ENCODE peak calls at places on chromosomes 2 and 18, in six cellular contexts. F is breast epithelium, N is A549, Y is GM06990, L is fibroblast of lung, B is chondrocyte. O is an unnamed sample.

GRCh38 chr2:120566331-120567035 is 169.2 kb upstream of the GLI2 start:
- DNase-seq in F (peak; percentile 76), B (peak; percentile 57), L (peak; percentile 89), N (no peak), Y (no peak), O (peak; percentile 60)

GRCh38 chr2:212408524-212408923 is 130.1 kb downstream of the ERBB4 start:
- DNase-seq in Y (no peak), L (no peak), B (no peak), N (no peak), F (no peak), O (no peak)

GRCh38 chr2:238835726-238836301 is 12.1 kb upstream of the TWIST2 start:
- DNase-seq in B (no peak), L (no peak), N (no peak), F (no peak), Y (no peak), O (no peak)

GRCh38 chr2:221075203-221075602 is 496.9 kb downstream of the EPHA4 start:
- DNase-seq in N (no peak), L (peak; percentile 56), B (no peak), Y (no peak), F (no peak), O (no peak)

GRCh38 chr2:30349691-30350090 is 97.4 kb upstream of the LCLAT1 start:
- DNase-seq in F (no peak), B (no peak), L (no peak), Y (no peak), N (no peak), O (no peak)

GRCh38 chr2:218432676-218433365 is 13.9 kb downstream of the VIL1 start:
- DNase-seq in F (no peak), B (peak; percentile 38), L (no peak), Y (no peak), N (no peak), O (peak; percentile 41)

GRCh38 chr2:20196053-20196880 is 28.7 kb downstream of the SDC1 start:
- DNase-seq in N (no peak), L (no peak), B (no peak), Y (no peak), F (peak; percentile 67), O (no peak)

GRCh38 chr18:61528961-61529360 is 195.7 kb downstream of the CDH20 start:
- DNase-seq in L (no peak), B (no peak), F (no peak), Y (no peak), N (no peak), O (no peak)

GRCh38 chr2:157789933-157790511 is 86.1 kb downstream of the ACVR1 start:
- DNase-seq in L (peak; percentile 26), N (no peak), F (peak; percentile 51), B (no peak), Y (no peak), O (peak; percentile 57)

GRCh38 chr2:233380132-233381012 is 26.1 kb downstream of the DGKD start:
- DNase-seq in F (no peak), B (no peak), N (no peak), Y (no peak), L (no peak), O (no peak)

GRCh38 chr18:62329676-62330454 is 4.8 kb downstream of the TNFRSF11A start:
- DNase-seq in Y (no peak), L (peak; percentile 51), N (no peak), B (no peak), F (no peak), O (no peak)

GRCh38 chr2:237934186-237934585 is 32.6 kb upstream of the UBE2F start:
- DNase-seq in F (no peak), Y (no peak), L (no peak), N (no peak), B (no peak), O (no peak)

GRCh38 chr18:26119246-26119645 is 14.4 kb upstream of the PSMA8 start:
- DNase-seq in N (no peak), L (no peak), B (no peak), F (no peak), Y (no peak), O (no peak)

GRCh38 chr2:28447943-28448737 is 47.7 kb upstream of the PLB1 start:
- DNase-seq in N (no peak), Y (no peak), F (no peak), L (peak; percentile 90), B (no peak), O (peak; percentile 62)

GRCh38 chr18:68840554-68841263 is 42.8 kb downstream of the CCDC102B start:
- DNase-seq in N (peak; percentile 0), L (peak; percentile 96), Y (no peak), B (no peak), F (no peak), O (no peak)

GRCh38 chr18:48336332-48336731 is 72.9 kb downstream of the ZBTB7C start:
- DNase-seq in N (no peak), F (no peak), B (no peak), L (no peak), Y (no peak), O (no peak)

GRCh38 chr2:26099933-26100332 is 66.0 kb downstream of the RAB10 start:
- DNase-seq in F (no peak), Y (no peak), L (no peak), N (no peak), B (no peak), O (no peak)

GRCh38 chr2:31828891-31829290 is 181.9 kb downstream of the MEMO1 start:
- DNase-seq in L (no peak), F (no peak), N (no peak), Y (no peak), B (no peak), O (no peak)

GRCh38 chr2:196170681-196171247 is 614 bp downstream of the STK17B start:
- DNase-seq in Y (peak; percentile 65), N (no peak), F (peak; percentile 51), L (peak; percentile 78), B (peak; percentile 87), O (no peak)

GRCh38 chr2:212863185-212863588 is 288.2 kb downstream of the IKZF2 start:
- DNase-seq in Y (peak; percentile 25), L (peak; percentile 38), F (no peak), B (no peak), N (no peak), O (no peak)

GRCh38 chr2:75424936-75425619 is 135.7 kb downstream of the EVA1A start:
- DNase-seq in Y (no peak), F (no peak), B (no peak), N (no peak), L (peak; percentile 3), O (no peak)

GRCh38 chr2:191064590-191064989 is 50.6 kb upstream of the STAT1 start:
- DNase-seq in L (no peak), Y (no peak), F (no peak), N (no peak), B (no peak), O (no peak)

GRCh38 chr2:98899041-98899702 is 36.9 kb downstream of the CRACDL start:
- DNase-seq in F (no peak), L (no peak), B (no peak), N (no peak), Y (no peak), O (no peak)

GRCh38 chr2:151945602-151946001 is 117.4 kb upstream of the ARL5A start:
- DNase-seq in N (no peak), L (no peak), Y (no peak), B (no peak), F (no peak), O (no peak)

GRCh38 chr2:151945186-151945585 is 117.0 kb upstream of the ARL5A start:
- DNase-seq in N (no peak), L (no peak), F (no peak), B (no peak), Y (no peak), O (no peak)

GRCh38 chr2:151943461-151943860 is 115.2 kb upstream of the ARL5A start:
- DNase-seq in Y (no peak), L (no peak), N (no peak), F (no peak), B (no peak), O (no peak)

GRCh38 chr2:151946856-151947523 is 118.8 kb upstream of the ARL5A start:
- DNase-seq in N (peak; percentile 60), L (no peak), F (no peak), B (no peak), Y (no peak), O (no peak)

DNA sequence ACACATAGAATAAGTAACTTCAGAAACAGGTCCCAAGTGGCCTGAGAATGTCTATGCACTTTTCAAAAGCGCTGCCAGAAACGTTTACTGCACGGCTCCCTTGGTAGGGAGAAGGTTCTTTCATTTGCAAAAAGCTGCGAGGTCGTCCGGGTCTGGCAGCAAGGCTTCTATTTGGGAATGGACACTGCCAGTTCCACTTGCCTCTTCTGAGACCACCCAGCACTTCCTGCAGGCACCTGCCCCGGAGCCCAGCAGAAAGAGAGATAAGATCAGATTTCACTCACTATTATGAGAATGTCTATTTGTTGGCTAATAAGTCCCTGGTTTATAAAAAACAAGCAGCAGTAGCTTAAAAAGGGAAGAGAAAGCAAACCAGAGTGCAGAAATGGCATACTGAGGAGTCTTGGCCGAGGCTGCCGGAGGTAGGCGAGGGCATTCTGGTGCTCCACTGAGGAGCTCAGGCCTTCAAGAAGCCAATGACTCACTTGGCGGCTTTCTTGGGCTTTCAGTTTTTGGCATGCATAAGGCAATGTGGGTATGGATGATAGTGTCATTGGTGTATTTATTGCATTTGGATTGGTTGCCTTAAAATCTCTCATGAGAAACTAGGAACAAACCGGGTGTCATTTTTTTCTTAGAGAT is 119.4 kb upstream of the ARL5A start:
- DNase-seq in B (no peak), N (no peak), Y (peak; percentile 13), F (no peak), L (no peak), O (peak; percentile 51)
- TF ChIP-seq CTCF in B (peak; percentile 44), N (no peak), Y (no peak), F (no peak), L (no peak), O (no peak)

GRCh38 chr2:149595069-149595963 is 7.7 kb upstream of the MMADHC start:
- DNase-seq in B (no peak), N (no peak), Y (no peak), F (no peak), L (no peak), O (no peak)
- TF ChIP-seq CTCF in B (peak; percentile 88), N (peak; percentile 72), Y (no peak), F (peak; percentile 45), L (peak; percentile 22), O (no peak)

GRCh38 chr18:11733031-11733430 is 44.0 kb downstream of the GNAL start:
- DNase-seq in Y (peak; percentile 65), B (no peak), F (peak; percentile 78), N (peak; percentile 52), L (peak; percentile 60), O (peak; percentile 74)
- TF ChIP-seq CTCF in Y (peak; percentile 90), B (peak; percentile 99), F (peak; percentile 75), N (peak; percentile 79), L (peak; percentile 76), O (peak; percentile 60)

DNA sequence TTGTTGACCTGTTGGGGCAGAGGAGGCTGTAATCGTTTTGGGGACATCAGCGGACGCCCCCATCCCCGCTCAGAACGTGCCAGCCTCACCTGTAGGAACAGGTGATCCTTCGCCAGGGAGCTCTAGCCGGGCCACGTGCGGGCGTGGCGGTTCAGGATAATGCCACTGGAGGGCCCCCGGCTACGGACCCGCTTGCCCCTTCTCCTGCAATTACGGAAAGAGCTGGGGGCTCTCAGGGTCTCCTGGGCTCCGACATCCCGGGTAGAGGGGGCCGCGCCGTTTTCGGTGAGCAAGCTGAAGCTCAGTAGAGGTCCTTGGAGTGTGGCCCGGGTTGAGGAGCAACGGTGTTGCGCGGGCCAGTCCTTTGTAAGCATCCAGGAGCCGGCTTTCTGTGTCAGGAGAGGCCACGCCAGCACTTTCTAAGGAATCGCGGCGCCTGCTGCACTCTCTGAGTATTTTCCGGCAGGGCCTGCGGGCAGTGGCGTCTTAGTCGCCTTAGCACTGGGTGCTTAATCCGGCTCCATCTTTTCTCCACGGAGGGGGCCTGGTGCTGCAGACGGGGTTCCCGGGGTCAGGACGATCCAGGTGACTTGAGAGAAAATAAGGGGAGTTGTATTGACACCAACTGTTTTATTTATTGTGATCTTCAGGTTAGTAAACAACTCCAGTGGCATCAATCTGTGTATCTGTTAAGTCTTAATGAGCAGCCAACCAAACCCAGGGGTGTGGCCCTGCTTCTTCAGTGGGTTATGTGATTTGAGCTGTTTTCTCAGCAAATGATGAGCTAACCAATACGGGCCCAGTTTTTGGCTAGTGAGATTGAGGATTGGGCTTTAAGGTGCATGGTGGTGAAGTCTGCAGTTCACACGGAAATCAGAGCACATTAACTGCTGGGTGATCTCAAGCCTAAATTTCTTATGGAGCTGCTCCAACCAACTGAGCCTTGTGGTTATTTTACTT is 1.9 kb downstream of the MTCL1 start:
- DNase-seq in L (peak; percentile 71), B (no peak), F (no peak), N (no peak), Y (no peak), O (peak; percentile 69)
- TF ChIP-seq CTCF in L (peak; percentile 34), B (peak; percentile 76), F (peak; percentile 39), N (no peak), Y (peak; percentile 24), O (peak; percentile 7)

O was measured in ascending aorta.